ENCODE peak calls at places on chromosomes 5 and 9, in seven cellular contexts. K is effector CD4-positive, alpha-beta T cell; T is GM06990; E is type B pancreatic cell; U is Right ventricle myocardium superior; N is heart right ventricle; Q is GM19239. L is an unnamed sample.

GRCh38 chr9:69946800-69947437 is 96.7 kb upstream of the MAMDC2 start:
- DNase-seq in K (no peak), T (no peak), E (no peak), U (no peak), N (no peak), Q (no peak), L (no peak)

GRCh38 chr9:34577635-34578240 is 11.8 kb downstream of the CNTFR start:
- DNase-seq in K (no peak), T (no peak), E (no peak), U (no peak), N (no peak), Q (no peak), L (no peak)

GRCh38 chr9:97441729-97442128 is 29.8 kb downstream of the TDRD7 start:
- DNase-seq in K (no peak), T (no peak), E (no peak), U (no peak), N (no peak), Q (no peak), L (no peak)

GRCh38 chr9:88952086-88952615 is 39.1 kb upstream of the S1PR3 start:
- DNase-seq in K (no peak), T (no peak), E (no peak), U (no peak), N (no peak), Q (no peak), L (no peak)

GRCh38 chr5:6269925-6270324 is 108.4 kb downstream of the MED10 start:
- DNase-seq in K (no peak), T (no peak), E (no peak), U (no peak), N (no peak), Q (no peak), L (no peak)

GRCh38 chr5:151005975-151006576 is 14.3 kb upstream of the GPX3 start:
- DNase-seq in K (no peak), T (no peak), E (no peak), U (peak; percentile 92), N (peak; percentile 83), Q (no peak), L (no peak)

GRCh38 chr9:35522189-35522588 is 32.3 kb downstream of the RUSC2 start:
- DNase-seq in K (no peak), T (no peak), E (no peak), U (no peak), N (no peak), Q (no peak), L (no peak)

GRCh38 chr5:77773734-77774280 is 2.3 kb downstream of the TBCA start:
- DNase-seq in K (no peak), T (no peak), E (no peak), U (no peak), N (no peak), Q (no peak), L (no peak)

GRCh38 chr9:15231788-15232635 is 75.0 kb downstream of the TTC39B start:
- DNase-seq in K (no peak), T (peak; percentile 3), E (no peak), U (no peak), N (no peak), Q (peak; percentile 34), L (peak; percentile 47)

L was measured in GM12865.